ENCODE peak calls at places on chromosomes 6 and 20, in nine cellular contexts. B, N, Z, K, F, W, Y, I and S are unnamed samples.
A peak's percentile ranks its signal among the peaks of the same experiment; 100 is the strongest.

GRCh38 chr6:53313784-53314382 is 34.9 kb downstream of the ELOVL5 start:
- DNase-seq in B (no peak), N (no peak), Z (no peak), K (peak; percentile 91), F (no peak), W (no peak), Y (no peak), I (peak; percentile 23), S (no peak)

GRCh38 chr6:169862464-169863148 is 111.2 kb downstream of the ERMARD start:
- DNase-seq in B (peak; percentile 2), N (no peak), Z (no peak), K (no peak), F (no peak), W (no peak), Y (no peak), I (no peak), S (no peak)

GRCh38 chr6:36387440-36388303 is at the start of gene ETV7:
- DNase-seq in B (no peak), N (no peak), Z (no peak), K (peak; percentile 26), F (no peak), W (peak; percentile 53), Y (peak; percentile 38), I (no peak), S (peak; percentile 22)

GRCh38 chr6:41072836-41073202 is at the start of gene NFYA:
- DNase-seq in B (no peak), N (no peak), Z (no peak), K (no peak), F (no peak), W (peak; percentile 99), Y (no peak), I (no peak), S (peak; percentile 100)

GRCh38 chr20:37328149-37328945 is 17.6 kb upstream of the SRC start:
- DNase-seq in B (no peak), N (no peak), Z (no peak), K (no peak), F (no peak), W (no peak), Y (no peak), I (no peak), S (no peak)

GRCh38 chr20:62929051-62929538 is 2.8 kb upstream of the DIDO1 start:
- DNase-seq in B (no peak), N (peak; percentile 30), Z (no peak), K (peak; percentile 58), F (no peak), W (peak; percentile 90), Y (peak; percentile 34), I (no peak), S (peak; percentile 57)

GRCh38 chr20:49979030-49979832 is 3.5 kb upstream of the SNAI1 start:
- DNase-seq in B (no peak), N (peak; percentile 52), Z (peak; percentile 13), K (no peak), F (peak; percentile 69), W (peak; percentile 86), Y (peak; percentile 52), I (peak; percentile 77), S (peak; percentile 69)

GRCh38 chr6:119842191-119842590 is 492.6 kb upstream of the MAN1A1 start:
- DNase-seq in B (no peak), N (no peak), Z (no peak), K (no peak), F (no peak), W (no peak), Y (no peak), I (no peak), S (no peak)

GRCh38 chr6:167566711-167567141 is 241.8 kb downstream of the TTLL2 start:
- DNase-seq in B (no peak), N (no peak), Z (no peak), K (no peak), F (no peak), W (no peak), Y (no peak), I (no peak), S (no peak)

GRCh38 chr6:151058021-151058733 is 181.6 kb upstream of the AKAP12 start:
- DNase-seq in B (no peak), N (no peak), Z (no peak), K (peak; percentile 40), F (no peak), W (no peak), Y (no peak), I (no peak), S (no peak)

GRCh38 chr20:34921436-34921835 is 34.2 kb downstream of the GSS start:
- DNase-seq in B (no peak), N (no peak), Z (no peak), K (no peak), F (no peak), W (no peak), Y (no peak), I (no peak), S (no peak)

GRCh38 chr6:3540980-3541379 is 84.1 kb upstream of the SLC22A23 start:
- DNase-seq in B (no peak), N (no peak), Z (no peak), K (no peak), F (no peak), W (no peak), Y (no peak), I (no peak), S (no peak)

GRCh38 chr20:6104493-6105188 is 18.2 kb downstream of the FERMT1 start:
- DNase-seq in B (no peak), N (no peak), Z (no peak), K (peak; percentile 58), F (no peak), W (no peak), Y (no peak), I (no peak), S (no peak)

GRCh38 chr6:26251354-26252081 is 113.5 kb upstream of the BTN3A2 start:
- DNase-seq in B (peak; percentile 60), N (peak; percentile 72), Z (peak; percentile 57), K (peak; percentile 92), F (no peak), W (peak; percentile 81), Y (peak; percentile 69), I (no peak), S (peak; percentile 35)

GRCh38 chr6:111002350-111002749 is 20.5 kb downstream of the RPF2 start:
- DNase-seq in B (no peak), N (no peak), Z (no peak), K (no peak), F (no peak), W (no peak), Y (no peak), I (no peak), S (no peak)

GRCh38 chr6:142459267-142459666 is 157.5 kb downstream of the ADGRG6 start:
- DNase-seq in B (no peak), N (no peak), Z (no peak), K (peak; percentile 53), F (no peak), W (no peak), Y (no peak), I (no peak), S (no peak)

GRCh38 chr6:158488065-158488464 is 71.8 kb upstream of the TMEM181 start:
- DNase-seq in B (peak; percentile 91), N (no peak), Z (no peak), K (peak; percentile 98), F (no peak), W (peak; percentile 87), Y (no peak), I (no peak), S (no peak)

GRCh38 chr6:168785720-168786511 is 344.9 kb downstream of the SMOC2 start:
- DNase-seq in B (no peak), N (no peak), Z (no peak), K (no peak), F (no peak), W (peak; percentile 7), Y (no peak), I (no peak), S (no peak)

GRCh38 chr6:42028234-42029061 is 21.9 kb upstream of the TAF8 start:
- DNase-seq in B (no peak), N (no peak), Z (no peak), K (peak; percentile 94), F (no peak), W (no peak), Y (no peak), I (peak; percentile 52), S (no peak)

GRCh38 chr20:49288784-49289696 is 11.2 kb upstream of the ZNFX1 start:
- DNase-seq in B (no peak), N (no peak), Z (no peak), K (no peak), F (no peak), W (no peak), Y (no peak), I (no peak), S (no peak)

GRCh38 chr6:108690326-108691000 is 129.7 kb downstream of the FOXO3 start:
- DNase-seq in B (no peak), N (no peak), Z (no peak), K (peak; percentile 74), F (no peak), W (peak; percentile 34), Y (no peak), I (no peak), S (no peak)

GRCh38 chr6:90463359-90463758 is 123.5 kb downstream of the MAP3K7 start:
- DNase-seq in B (no peak), N (no peak), Z (no peak), K (no peak), F (peak; percentile 74), W (no peak), Y (peak; percentile 26), I (no peak), S (no peak)

GRCh38 chr6:159217595-159218275 is 48.5 kb downstream of the FNDC1 start:
- DNase-seq in B (no peak), N (peak; percentile 38), Z (peak; percentile 12), K (peak; percentile 38), F (peak; percentile 93), W (peak; percentile 36), Y (no peak), I (peak; percentile 56), S (no peak)

GRCh38 chr6:52933778-52934177 is 24.3 kb upstream of the GSTA3 start:
- DNase-seq in B (no peak), N (no peak), Z (no peak), K (no peak), F (no peak), W (no peak), Y (no peak), I (no peak), S (no peak)

GRCh38 chr20:17917832-17918618 is 50.6 kb downstream of the SNX5 start:
- DNase-seq in B (no peak), N (no peak), Z (no peak), K (no peak), F (no peak), W (no peak), Y (no peak), I (no peak), S (no peak)

GRCh38 chr6:55176958-55177357 is 2.6 kb downstream of the HCRTR2 start:
- DNase-seq in B (no peak), N (no peak), Z (no peak), K (peak; percentile 25), F (no peak), W (no peak), Y (no peak), I (no peak), S (no peak)

GRCh38 chr20:21510414-21510971 is 3.4 kb downstream of the NKX2-2 start:
- DNase-seq in B (no peak), N (no peak), Z (no peak), K (no peak), F (no peak), W (no peak), Y (no peak), I (no peak), S (no peak)

GRCh38 chr6:26321005-26321404 is 44.0 kb upstream of the BTN3A2 start:
- DNase-seq in B (no peak), N (no peak), Z (no peak), K (no peak), F (no peak), W (no peak), Y (no peak), I (no peak), S (no peak)

GRCh38 chr20:43913291-43914025 is 1.2 kb upstream of the TOX2 start:
- DNase-seq in B (no peak), N (no peak), Z (no peak), K (no peak), F (no peak), W (no peak), Y (no peak), I (no peak), S (no peak)

GRCh38 chr6:35691027-35691824 is 2.5 kb upstream of the FKBP5 start:
- DNase-seq in B (no peak), N (no peak), Z (no peak), K (peak; percentile 90), F (no peak), W (no peak), Y (no peak), I (no peak), S (no peak)

GRCh38 chr6:147078602-147079001 is 125.6 kb upstream of the STXBP5 start:
- DNase-seq in B (no peak), N (no peak), Z (no peak), K (peak; percentile 59), F (no peak), W (no peak), Y (no peak), I (no peak), S (no peak)